ENCODE peak calls at places on chromosomes 1 and 21, in ten cellular contexts. U is lung; R is heart left ventricle; O is spleen; D is mammary epithelial cell; I is uterus; Y is CD4-positive, alpha-beta T cell; N is heart right ventricle; W is AG04450; P is dorsolateral prefrontal cortex. X is an unnamed sample.

GRCh38 chr1:11730429-11730861 is 5.5 kb upstream of the AGTRAP start:
- DNase-seq in U (peak; percentile 72), R (no peak), O (no peak), D (no peak), I (no peak), Y (no peak), N (peak; percentile 23), W (no peak), P (no peak), X (no peak)

GRCh38 chr1:110135268-110136065 is 14.8 kb upstream of the SLC6A17 start:
- DNase-seq in U (no peak), R (no peak), O (no peak), D (no peak), I (no peak), Y (no peak), N (no peak), W (no peak), P (peak; percentile 63), X (no peak)

GRCh38 chr1:61851849-61852692 is 109.8 kb downstream of the PATJ start:
- DNase-seq in U (no peak), R (no peak), O (no peak), D (peak; percentile 31), I (no peak), Y (no peak), N (peak; percentile 45), W (peak; percentile 58), P (no peak), X (peak; percentile 83)

GRCh38 chr1:111220302-111220890 is 7.1 kb upstream of the CHI3L2 start:
- DNase-seq in U (no peak), R (no peak), O (no peak), D (no peak), I (no peak), Y (no peak), N (no peak), W (no peak), P (no peak), X (no peak)

GRCh38 chr1:169886422-169886821 is 7.3 kb downstream of the SCYL3 start:
- DNase-seq in U (no peak), R (no peak), O (no peak), D (no peak), I (no peak), Y (no peak), N (no peak), W (no peak), P (no peak), X (no peak)

GRCh38 chr21:24259241-24259640 is 1348.0 kb downstream of the MRPL39 start:
- DNase-seq in U (no peak), R (no peak), O (no peak), D (no peak), I (no peak), Y (no peak), N (no peak), W (peak; percentile 33), P (no peak), X (no peak)

GRCh38 chr1:228214921-228215662 is 7.2 kb downstream of the OBSCN start:
- DNase-seq in U (no peak), R (peak; percentile 51), O (no peak), D (no peak), I (no peak), Y (no peak), N (no peak), W (no peak), P (no peak), X (no peak)

GRCh38 chr1:43993206-43993914 is 2.0 kb downstream of the CCDC24 start:
- DNase-seq in U (no peak), R (no peak), O (no peak), D (no peak), I (no peak), Y (no peak), N (no peak), W (no peak), P (no peak), X (no peak)

DNA sequence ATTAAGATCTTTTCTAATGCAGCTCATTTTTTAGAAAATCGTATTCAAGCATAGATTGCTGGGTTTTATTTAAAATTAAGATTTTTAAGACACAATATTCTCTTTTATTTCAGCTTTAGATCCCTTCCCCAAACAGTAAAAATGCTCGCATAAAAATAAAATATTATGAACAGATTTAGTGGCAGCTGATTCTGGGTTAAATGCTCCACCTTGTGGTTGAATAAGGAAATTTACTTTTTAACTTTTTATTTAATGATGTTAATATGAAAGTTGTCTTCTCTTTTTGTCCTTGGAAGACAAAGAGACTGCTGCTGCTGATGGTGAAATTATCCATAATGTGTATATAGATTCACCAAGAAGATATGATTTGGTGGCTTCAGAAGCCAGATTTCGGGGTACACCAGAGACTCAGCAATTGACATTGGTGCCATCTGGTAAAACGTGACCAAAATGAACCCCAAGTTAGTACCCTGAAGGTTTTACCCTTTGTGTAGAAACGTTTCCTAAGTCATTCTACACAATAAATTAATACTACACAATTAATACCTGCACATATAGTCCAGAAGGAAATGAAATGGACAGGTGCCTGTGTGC is 128.0 kb downstream of the ADAMTS1 start:
- DNase-seq in U (no peak), R (no peak), O (no peak), D (peak; percentile 2), I (no peak), Y (no peak), N (no peak), W (no peak), P (no peak), X (no peak)
- TF ChIP-seq CTCF in U (peak; percentile 16), R (peak; percentile 75), O (peak; percentile 41), D (peak; percentile 43), I (peak; percentile 57), Y (peak; percentile 65), N (peak; percentile 76), W (peak; percentile 68), P (peak; percentile 72), X (peak; percentile 68)

GRCh38 chr1:206713070-206713469 is 28.4 kb downstream of the MAPKAPK2 start:
- DNase-seq in U (no peak), R (no peak), O (no peak), D (no peak), I (no peak), Y (no peak), N (no peak), W (no peak), P (no peak), X (no peak)

GRCh38 chr1:206715120-206715519 is 30.4 kb downstream of the MAPKAPK2 start:
- DNase-seq in U (no peak), R (no peak), O (no peak), D (no peak), I (no peak), Y (no peak), N (no peak), W (no peak), P (no peak), X (no peak)

GRCh38 chr1:206715552-206716518 is 31.1 kb downstream of the MAPKAPK2 start:
- DNase-seq in U (no peak), R (no peak), O (no peak), D (no peak), I (no peak), Y (no peak), N (no peak), W (no peak), P (no peak), X (no peak)

GRCh38 chr1:206713910-206714312 is 29.2 kb downstream of the MAPKAPK2 start:
- DNase-seq in U (no peak), R (no peak), O (no peak), D (no peak), I (no peak), Y (no peak), N (no peak), W (no peak), P (no peak), X (peak; percentile 37)

DNA sequence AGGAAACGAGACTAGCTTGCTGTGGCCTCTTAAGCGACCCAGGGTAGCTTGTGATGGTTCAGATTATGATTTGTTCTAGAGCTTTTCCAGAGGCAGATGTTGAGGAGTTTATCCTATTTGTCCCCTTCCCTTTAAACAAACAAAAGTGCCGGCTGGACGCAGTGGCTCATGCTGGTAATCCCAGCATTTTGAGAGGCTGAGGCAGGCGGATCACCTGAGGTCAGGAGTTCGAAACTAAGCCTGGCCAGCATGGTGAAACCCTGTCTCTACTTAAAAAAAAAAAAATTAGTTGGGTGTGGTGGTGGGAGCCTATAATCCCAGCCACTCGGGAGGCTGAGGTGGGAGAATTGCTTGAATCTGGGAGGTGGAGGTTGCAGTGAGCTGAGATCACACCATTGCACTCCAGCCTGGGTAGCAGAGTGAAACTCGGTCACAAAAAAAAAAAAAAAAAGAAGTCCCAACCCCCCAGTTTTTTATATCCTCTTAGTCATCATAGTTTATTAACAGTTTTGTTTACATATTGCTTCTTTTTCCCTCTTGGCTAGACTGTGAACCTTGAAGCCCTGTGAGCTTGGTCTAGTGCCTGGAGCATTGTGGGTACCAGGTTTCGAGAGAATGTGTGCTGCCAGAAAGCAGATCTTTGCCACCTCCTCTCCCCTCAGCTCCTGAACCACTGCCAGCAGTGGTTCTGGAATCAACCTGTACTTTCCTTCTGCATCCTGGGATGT is 29.8 kb downstream of the MAPKAPK2 start:
- DNase-seq in U (no peak), R (no peak), O (no peak), D (peak; percentile 76), I (no peak), Y (no peak), N (no peak), W (no peak), P (no peak), X (peak; percentile 66)
- H3K27ac ChIP-seq in U (peak overlapping the region; percentile 36), R (peak overlapping the region; percentile 61), O (no peak overlapping the region), D (no peak overlapping the region), I (peak overlapping the region; percentile 67), Y (no peak overlapping the region), N (peak overlapping the region; percentile 55), W (peak overlapping the region; percentile 52), P (no peak overlapping the region), X (peak overlapping the region; percentile 68)

GRCh38 chr1:68485431-68486022 is 11.4 kb downstream of the DEPDC1 start:
- DNase-seq in U (no peak), R (no peak), O (no peak), D (no peak), I (no peak), Y (no peak), N (no peak), W (no peak), P (no peak), X (no peak)
- TF ChIP-seq CTCF in U (no peak), R (no peak), O (no peak), D (peak; percentile 9), I (no peak), Y (no peak), N (no peak), W (no peak), P (no peak), X (no peak)

GRCh38 chr1:224378855-224379631 is 22.4 kb downstream of the CNIH4 start:
- DNase-seq in U (no peak), R (no peak), O (no peak), D (no peak), I (no peak), Y (no peak), N (no peak), W (no peak), P (no peak), X (no peak)

GRCh38 chr1:224381880-224382548 is 25.3 kb downstream of the CNIH4 start:
- DNase-seq in U (no peak), R (no peak), O (no peak), D (peak; percentile 6), I (no peak), Y (no peak), N (no peak), W (no peak), P (no peak), X (no peak)

GRCh38 chr1:224377676-224378006 is 21.0 kb downstream of the CNIH4 start:
- DNase-seq in U (no peak), R (no peak), O (no peak), D (peak; percentile 65), I (no peak), Y (no peak), N (no peak), W (no peak), P (no peak), X (peak; percentile 16)

GRCh38 chr1:224375059-224375458 is 18.4 kb downstream of the CNIH4 start:
- DNase-seq in U (no peak), R (no peak), O (no peak), D (peak; percentile 11), I (no peak), Y (no peak), N (no peak), W (no peak), P (no peak), X (no peak)

DNA sequence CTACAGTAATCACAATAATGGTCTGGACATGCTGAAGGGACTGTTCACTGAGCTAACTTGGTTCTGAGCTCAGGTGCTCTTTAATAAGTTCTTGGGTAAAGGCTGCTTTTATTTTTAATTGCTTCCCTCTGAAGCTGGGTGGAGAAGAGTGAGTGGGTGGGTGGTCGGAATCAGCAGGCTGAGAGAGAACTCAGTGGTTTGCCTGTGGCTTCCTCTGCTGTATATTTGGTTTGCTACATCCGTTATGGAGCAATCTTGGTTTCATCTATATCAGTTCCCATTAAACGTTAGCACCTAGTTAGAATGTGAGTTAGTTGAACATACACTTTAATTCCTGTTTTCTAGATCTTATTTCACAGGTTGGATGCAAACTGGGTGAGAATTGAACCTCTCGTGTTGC is 23.3 kb downstream of the CNIH4 start:
- DNase-seq in U (no peak), R (no peak), O (no peak), D (no peak), I (no peak), Y (no peak), N (no peak), W (no peak), P (no peak), X (no peak)
- H3K27ac ChIP-seq in U (no peak overlapping the region), R (no peak overlapping the region), O (no peak overlapping the region), D (no peak overlapping the region), I (no peak overlapping the region), Y (no peak overlapping the region), N (no peak overlapping the region), W (no peak overlapping the region), P (no peak overlapping the region), X (no peak overlapping the region)

X was measured in hepatocyte.